ENCODE peak calls at places on chromosomes 6 and 20, in eight cellular contexts. E is kidney epithelial cell, K is GM12865, N is GM13976, A is stomach, B is mesothelial cell of epicardium, Q is heart left ventricle, D is fibroblast of pulmonary artery. C is an unnamed sample.

GRCh38 chr20:16243470-16243869 is 329.8 kb downstream of the KIF16B start:
- DNase-seq in N (no peak), E (no peak), A (no peak), K (peak), Q (no peak), B (no peak), D (no peak), C (no peak)

GRCh38 chr6:39561536-39562266 is 163.5 kb downstream of the KIF6 start:
- DNase-seq in Q (no peak), E (no peak), N (no peak), K (no peak), A (no peak), B (no peak), D (no peak), C (no peak)

GRCh38 chr6:1123406-1123805 is 188.5 kb upstream of the FOXQ1 start:
- DNase-seq in K (no peak), N (no peak), A (no peak), E (no peak), B (no peak), D (no peak), Q (no peak), C (no peak)

GRCh38 chr20:625360-625932 is 15.3 kb upstream of the TCF15 start:
- DNase-seq in K (no peak), E (no peak), B (no peak), N (no peak), A (no peak), D (no peak), Q (no peak), C (peak)

GRCh38 chr20:39910536-39910935 is 778.5 kb downstream of the MAFB start:
- DNase-seq in B (no peak), K (no peak), E (no peak), N (no peak), D (no peak), A (no peak), Q (no peak), C (no peak)

GRCh38 chr20:40494238-40494637 is 194.8 kb downstream of the MAFB start:
- DNase-seq in K (no peak), Q (peak), B (no peak), E (no peak), A (peak), N (no peak), D (no peak), C (peak)

GRCh38 chr6:53524455-53524815 is 20.5 kb downstream of the GCLC start:
- DNase-seq in A (no peak), Q (no peak), N (no peak), K (no peak), D (peak), E (no peak), B (no peak), C (no peak)

GRCh38 chr20:38337561-38338140 is 8.6 kb upstream of the LBP start:
- DNase-seq in A (no peak), B (no peak), N (peak), K (peak), D (peak), Q (no peak), E (no peak), C (peak)

GRCh38 chr6:48069280-48069679 is 41.7 kb downstream of the PTCHD4 start:
- DNase-seq in A (no peak), B (no peak), N (no peak), K (peak), D (no peak), E (no peak), Q (no peak), C (no peak)

GRCh38 chr6:157429248-157429647 is 48.3 kb downstream of the ZDHHC14 start:
- DNase-seq in N (no peak), Q (no peak), E (no peak), K (no peak), B (no peak), A (no peak), D (no peak), C (no peak)

GRCh38 chr6:79646006-79646405 is 14.9 kb downstream of the SH3BGRL2 start:
- DNase-seq in B (no peak), D (no peak), K (peak), E (no peak), Q (no peak), A (no peak), N (no peak), C (peak)

GRCh38 chr6:79649016-79649415 is 17.9 kb downstream of the SH3BGRL2 start:
- DNase-seq in B (no peak), A (no peak), E (no peak), D (no peak), Q (no peak), K (no peak), N (no peak), C (no peak)

GRCh38 chr6:79647756-79648155 is 16.6 kb downstream of the SH3BGRL2 start:
- DNase-seq in Q (no peak), E (no peak), N (no peak), B (no peak), A (no peak), D (no peak), K (no peak), C (no peak)

GRCh38 chr6:79650943-79651342 is 19.8 kb downstream of the SH3BGRL2 start:
- DNase-seq in E (no peak), N (no peak), Q (no peak), K (no peak), D (peak), A (no peak), B (no peak), C (no peak)

DNA sequence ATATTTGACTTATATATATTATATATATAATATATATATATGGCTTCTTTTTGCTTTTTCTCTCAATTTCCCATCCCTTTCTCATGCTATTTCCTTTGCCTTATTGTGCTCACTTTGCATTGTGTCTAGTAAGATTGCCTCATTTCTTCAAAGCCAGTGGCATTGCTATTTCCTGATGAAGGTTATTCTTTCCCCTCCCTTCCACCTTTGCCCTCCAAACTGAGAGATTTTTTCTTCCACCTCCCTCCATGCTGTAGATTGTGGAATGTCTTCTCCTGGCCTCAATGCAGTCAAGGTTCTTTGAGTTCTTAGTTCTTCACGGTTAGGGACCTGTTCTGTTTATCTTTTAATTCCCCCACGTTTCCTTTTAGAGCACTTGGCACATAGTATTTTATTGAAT is 17.2 kb downstream of the SH3BGRL2 start:
- DNase-seq in A (no peak), E (no peak), N (no peak), Q (no peak), K (no peak), B (no peak), D (peak), C (no peak)
- TF ChIP-seq CTCF in A (no peak), E (no peak), N (no peak), Q (no peak), K (no peak), B (no peak), D (no peak), C (no peak)

DNA sequence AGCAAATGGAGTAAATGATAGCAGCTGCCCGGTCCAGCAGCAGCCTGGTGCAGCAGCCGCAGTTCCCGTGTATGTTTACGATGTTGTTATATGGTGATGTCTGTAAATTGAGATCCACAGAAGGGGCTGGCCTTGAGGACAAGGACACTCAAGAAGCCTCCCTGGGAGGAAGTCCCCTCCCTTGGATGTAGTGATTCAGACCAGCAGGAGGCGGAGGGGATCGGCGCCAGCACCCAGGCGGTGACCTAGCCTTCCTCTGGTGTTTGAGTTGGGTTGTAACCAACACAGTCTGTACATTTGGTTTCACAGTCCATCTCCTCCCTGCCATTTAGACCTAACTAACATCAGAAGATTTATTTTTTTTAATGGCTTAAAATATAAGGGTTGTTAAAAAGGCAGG is 187.8 kb downstream of the SYNDIG1 start:
- DNase-seq in Q (no peak), D (peak), B (no peak), N (no peak), E (no peak), K (no peak), A (peak), C (no peak)
- TF ChIP-seq CTCF in Q (no peak), D (peak), B (no peak), N (no peak), E (no peak), K (no peak), A (no peak), C (no peak)

GRCh38 chr6:111162504-111162903 is 75.2 kb downstream of the SLC16A10 start:
- DNase-seq in K (no peak), A (no peak), N (no peak), D (no peak), Q (no peak), B (no peak), E (no peak), C (peak)
- TF ChIP-seq CTCF in K (no peak), A (no peak), N (no peak), D (no peak), Q (no peak), B (no peak), E (no peak), C (no peak)

GRCh38 chr20:43357352-43357751 is 100.3 kb upstream of the SRSF6 start:
- DNase-seq in A (no peak), K (no peak), D (no peak), B (no peak), Q (no peak), N (no peak), E (no peak), C (no peak)
- TF ChIP-seq CTCF in A (no peak), K (no peak), D (no peak), B (no peak), Q (no peak), N (no peak), E (no peak), C (no peak)

GRCh38 chr6:107080036-107080435 is 35.3 kb downstream of the BEND3 start:
- DNase-seq in D (no peak), A (no peak), B (no peak), E (no peak), K (peak), N (no peak), Q (no peak), C (peak)

GRCh38 chr6:107079429-107079828 is 35.9 kb downstream of the BEND3 start:
- DNase-seq in A (no peak), K (no peak), Q (no peak), D (no peak), E (no peak), B (no peak), N (no peak), C (peak)

GRCh38 chr6:107077710-107078109 is 37.6 kb downstream of the BEND3 start:
- DNase-seq in A (no peak), Q (no peak), B (no peak), E (no peak), N (no peak), D (no peak), K (no peak), C (no peak)

GRCh38 chr6:107070686-107071085 is 42.7 kb downstream of the MTRES1 start:
- DNase-seq in N (no peak), A (no peak), E (no peak), K (no peak), Q (no peak), B (no peak), D (no peak), C (no peak)

DNA sequence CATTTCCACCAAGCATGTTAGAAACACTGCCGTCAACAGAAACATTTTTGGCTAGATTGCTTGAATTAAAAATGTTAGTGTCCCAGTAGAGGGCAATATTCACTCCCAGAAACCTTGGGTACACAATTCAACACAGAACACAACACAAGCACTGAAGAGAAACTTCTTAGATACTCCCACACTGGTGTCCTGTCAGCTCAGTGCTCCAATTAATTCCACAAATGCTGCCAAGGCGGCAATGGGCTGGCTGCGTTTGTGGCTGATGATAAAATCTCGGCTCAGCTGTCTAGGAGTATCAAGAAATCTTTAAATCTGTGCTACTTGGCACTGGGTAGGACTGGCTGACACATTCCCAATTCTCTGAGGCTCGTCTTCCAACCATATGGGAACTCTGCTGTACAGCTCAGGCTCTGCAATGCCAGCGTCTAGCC is 39.3 kb downstream of the BEND3 start:
- DNase-seq in E (no peak), D (peak), A (no peak), N (peak), B (no peak), Q (no peak), K (peak), C (peak)
- TF ChIP-seq CTCF in E (peak), D (peak), A (no peak), N (no peak), B (no peak), Q (peak), K (no peak), C (no peak)

GRCh38 chr6:90428514-90428913 is 131.9 kb upstream of the BACH2 start:
- DNase-seq in D (no peak), K (no peak), B (no peak), E (no peak), A (no peak), Q (no peak), N (no peak), C (no peak)
- TF ChIP-seq CTCF in D (no peak), K (no peak), B (no peak), E (no peak), A (no peak), Q (no peak), N (no peak), C (no peak)

GRCh38 chr20:34566978-34567884 is 8.7 kb downstream of the MAP1LC3A start:
- DNase-seq in D (no peak), N (no peak), B (no peak), E (no peak), Q (no peak), K (no peak), A (no peak), C (no peak)

GRCh38 chr20:34571753-34572152 is 13.2 kb downstream of the MAP1LC3A start:
- DNase-seq in K (no peak), N (no peak), D (no peak), Q (no peak), B (no peak), E (no peak), A (no peak), C (peak)

GRCh38 chr20:34570859-34571306 is 12.4 kb downstream of the MAP1LC3A start:
- DNase-seq in B (no peak), E (peak), A (no peak), D (peak), K (no peak), Q (no peak), N (no peak), C (peak)

GRCh38 chr20:34567885-34568865 is 9.7 kb downstream of the MAP1LC3A start:
- DNase-seq in D (no peak), A (no peak), K (no peak), B (no peak), E (no peak), N (no peak), Q (no peak), C (no peak)

DNA sequence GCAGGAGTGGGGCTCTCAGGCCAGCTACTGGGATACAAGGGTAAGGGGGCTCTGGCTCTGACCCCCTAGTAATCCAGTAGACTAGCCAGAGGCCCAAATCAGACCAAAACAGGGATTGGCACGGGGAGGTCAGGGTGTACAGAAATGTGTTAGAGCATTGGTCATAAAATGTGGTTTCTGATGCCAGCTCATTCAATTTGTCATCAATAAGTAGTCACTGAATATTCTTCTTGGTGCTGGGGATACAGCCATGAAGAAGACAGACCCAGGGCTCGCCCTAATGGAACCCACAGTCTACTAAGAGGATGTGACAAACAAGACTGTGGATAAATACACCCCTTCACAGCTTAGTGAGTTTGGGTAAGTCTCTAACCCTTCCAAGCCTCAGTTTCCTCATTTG is 11.1 kb downstream of the MAP1LC3A start:
- DNase-seq in B (no peak), N (no peak), D (no peak), A (no peak), Q (no peak), E (no peak), K (no peak), C (no peak)
- TF ChIP-seq CTCF in B (no peak), N (no peak), D (no peak), A (no peak), Q (no peak), E (no peak), K (no peak), C (no peak)

C was measured in NB4.